ENCODE peak calls at places on chromosomes 11 and 22, in four cellular contexts. G is NCI-H1436, R is NCI-H2081, D is right lobe of liver. A is an unnamed sample.

GRCh38 chr22:41976070-41976901 is 7.0 kb downstream of the SEPTIN3 start:
- DNase-seq in G (peak), R (peak), D (peak), A (peak)

GRCh38 chr11:105469931-105470330 is 139.9 kb upstream of the GRIA4 start:
- DNase-seq in G (no peak), R (no peak), D (no peak), A (no peak)

GRCh38 chr22:30285846-30286200 is 3.5 kb downstream of the CASTOR1 start:
- DNase-seq in G (no peak), R (no peak), D (no peak), A (no peak)

GRCh38 chr11:19460718-19461405 is 220.1 kb upstream of the E2F8 start:
- DNase-seq in G (no peak), R (no peak), D (no peak), A (peak)

GRCh38 chr11:44374001-44374400 is 64.1 kb upstream of the ALX4 start:
- DNase-seq in G (no peak), R (no peak), D (no peak), A (no peak)

GRCh38 chr11:92978226-92979111 is 9.0 kb downstream of the MTNR1B start:
- DNase-seq in G (peak), R (peak), D (no peak), A (peak)

GRCh38 chr11:107591446-107592236 is 694 bp downstream of the ELMOD1 start:
- DNase-seq in G (no peak), R (peak), D (no peak), A (peak)

GRCh38 chr11:89176938-89177337 is 737 bp upstream of the TYR start:
- DNase-seq in G (no peak), R (no peak), D (no peak), A (no peak)

A was measured in G401.